ENCODE peak calls at places on chromosomes 16 and 17, in six cellular contexts. U is Peyer's patch; J is central memory CD8-positive, alpha-beta T cell; G is neural progenitor cell; L is naive thymus-derived CD4-positive, alpha-beta T cell; A is fibroblast of lung. V is an unnamed sample.

GRCh38 chr16:75296606-75297005 is 45.2 kb upstream of the BCAR1 start:
- DNase-seq in L (no peak), G (no peak), U (no peak), J (no peak), A (peak), V (no peak)

GRCh38 chr17:42333053-42333452 is 44.8 kb downstream of the STAT5A start:
- DNase-seq in G (no peak), J (no peak), A (no peak), L (no peak), U (no peak), V (no peak)

GRCh38 chr16:28107232-28107631 is 43.7 kb upstream of the GSG1L start:
- DNase-seq in J (no peak), L (no peak), A (no peak), U (no peak), G (no peak), V (no peak)

GRCh38 chr17:2262146-2262587 is 41.4 kb downstream of the SMG6 start:
- DNase-seq in U (no peak), J (no peak), A (peak), L (no peak), G (no peak), V (no peak)

GRCh38 chr16:89669755-89670154 is 12.1 kb downstream of the SPATA33 start:
- DNase-seq in U (no peak), L (no peak), A (no peak), J (no peak), G (no peak), V (no peak)

GRCh38 chr17:78558181-78558850 is 18.9 kb downstream of the DNAH17 start:
- DNase-seq in J (no peak), A (peak), U (no peak), L (no peak), G (no peak), V (no peak)

GRCh38 chr16:87048038-87048743 is 269.0 kb downstream of the C16orf95 start:
- DNase-seq in A (no peak), U (no peak), G (no peak), J (no peak), L (no peak), V (no peak)

GRCh38 chr17:66393038-66393437 is 90.6 kb downstream of the PRKCA start:
- DNase-seq in U (no peak), J (no peak), A (no peak), L (no peak), G (no peak), V (no peak)

V was measured in naive B cell.